ENCODE peak calls at places on chromosomes 3 and 15, in eight cellular contexts. V is H7; N is HT1080; U is NCI-H460; P is EH; D is central memory CD4-positive, alpha-beta T cell; Q is breast epithelium; L is stimulated activated CD4-positive, alpha-beta T cell treated with anti-CD3 and anti-CD28 coated beads, Interleukin-1b, Interleukin-23, amount 100 ng/mL, for 4 hours. J is an unnamed sample.

GRCh38 chr3:50170689-50171088 is 15.6 kb downstream of the SEMA3F start:
- DNase-seq in D (no peak), P (peak), Q (no peak), U (peak), V (no peak), L (no peak), N (peak), J (no peak)

GRCh38 chr15:63612300-63612699 is 15.1 kb downstream of the FBXL22 start:
- DNase-seq in D (no peak), U (no peak), Q (no peak), N (no peak), V (no peak), L (no peak), P (no peak), J (no peak)

GRCh38 chr15:91942676-91943417 is 89.3 kb downstream of the SLCO3A1 start:
- DNase-seq in U (peak), P (peak), Q (peak), L (no peak), V (no peak), D (peak), N (peak), J (no peak)

GRCh38 chr3:9777695-9778023 is 7.9 kb upstream of the CAMK1 start:
- DNase-seq in U (no peak), D (no peak), Q (no peak), V (no peak), L (no peak), N (no peak), P (no peak), J (no peak)

GRCh38 chr15:89088605-89089315 is 504 bp downstream of the ABHD2 start:
- DNase-seq in L (no peak), D (no peak), U (no peak), P (peak), N (no peak), Q (no peak), V (peak), J (peak)

GRCh38 chr3:105970283-105970682 is 101.5 kb upstream of the CBLB start:
- DNase-seq in P (peak), Q (peak), D (no peak), V (no peak), N (peak), U (no peak), L (no peak), J (peak)

GRCh38 chr3:88150371-88150770 is 612 bp downstream of the C3orf38 start:
- DNase-seq in U (no peak), D (peak), N (no peak), P (no peak), L (no peak), Q (no peak), V (no peak), J (no peak)

GRCh38 chr15:64905119-64905831 is 6.4 kb upstream of the ANKDD1A start:
- DNase-seq in L (peak), P (peak), V (peak), N (no peak), D (peak), U (peak), Q (no peak), J (peak)

GRCh38 chr3:166554006-166554405 is 716.8 kb upstream of the BCHE start:
- DNase-seq in D (no peak), N (no peak), Q (no peak), P (no peak), V (no peak), L (no peak), U (no peak), J (no peak)

GRCh38 chr15:95259965-95260364 is 1028.6 kb downstream of the MCTP2 start:
- DNase-seq in V (no peak), U (no peak), L (no peak), N (no peak), D (no peak), P (no peak), Q (no peak), J (no peak)

GRCh38 chr3:194736896-194737600 is 51.4 kb downstream of the FAM43A start:
- DNase-seq in L (no peak), U (no peak), N (no peak), V (no peak), Q (no peak), D (no peak), P (no peak), J (no peak)

GRCh38 chr3:72274511-72275295 is 489.8 kb upstream of the PROK2 start:
- DNase-seq in N (peak), D (peak), V (no peak), L (no peak), P (peak), U (peak), Q (no peak), J (peak)

GRCh38 chr3:22734207-22734606 is 468.9 kb upstream of the UBE2E2 start:
- DNase-seq in N (no peak), U (no peak), D (no peak), P (no peak), Q (no peak), L (no peak), V (no peak), J (no peak)